ENCODE peak calls at places on chromosomes 5 and 9, in four cellular contexts. K is endothelial cell, Y is upper lobe of left lung, L is esophagus squamous epithelium. D is an unnamed sample.

GRCh38 chr5:102018279-102018678 is 277.8 kb downstream of the SLCO4C1 start:
- DNase-seq in K (no peak), L (no peak), Y (peak; percentile 2), D (no peak)

GRCh38 chr5:169695919-169696490 is 58.9 kb downstream of the DOCK2 start:
- DNase-seq in K (no peak), Y (no peak), L (no peak), D (no peak)

GRCh38 chr9:133691659-133692363 is 46.3 kb downstream of the SARDH start:
- DNase-seq in Y (no peak), L (no peak), K (no peak), D (no peak)

GRCh38 chr5:97735209-97735608 is 552.2 kb upstream of the RIOK2 start:
- DNase-seq in L (no peak), Y (no peak), K (no peak), D (no peak)

GRCh38 chr5:164296603-164297080 is 791.2 kb downstream of the MAT2B start:
- DNase-seq in K (peak; percentile 17), Y (no peak), L (no peak), D (no peak)

GRCh38 chr9:136903041-136903554 is 16.8 kb downstream of the TRAF2 start:
- DNase-seq in K (no peak), Y (no peak), L (no peak), D (no peak)

GRCh38 chr5:135031146-135031812 is 2.7 kb downstream of the PITX1 start:
- DNase-seq in L (no peak), K (no peak), Y (peak; percentile 82), D (no peak)

GRCh38 chr9:121038452-121039203 is 11.4 kb downstream of the C5 start:
- DNase-seq in L (no peak), K (no peak), Y (no peak), D (no peak)

GRCh38 chr9:84397822-84398221 is 57.3 kb upstream of the SLC28A3 start:
- DNase-seq in Y (no peak), L (no peak), K (peak; percentile 15), D (no peak)

DNA sequence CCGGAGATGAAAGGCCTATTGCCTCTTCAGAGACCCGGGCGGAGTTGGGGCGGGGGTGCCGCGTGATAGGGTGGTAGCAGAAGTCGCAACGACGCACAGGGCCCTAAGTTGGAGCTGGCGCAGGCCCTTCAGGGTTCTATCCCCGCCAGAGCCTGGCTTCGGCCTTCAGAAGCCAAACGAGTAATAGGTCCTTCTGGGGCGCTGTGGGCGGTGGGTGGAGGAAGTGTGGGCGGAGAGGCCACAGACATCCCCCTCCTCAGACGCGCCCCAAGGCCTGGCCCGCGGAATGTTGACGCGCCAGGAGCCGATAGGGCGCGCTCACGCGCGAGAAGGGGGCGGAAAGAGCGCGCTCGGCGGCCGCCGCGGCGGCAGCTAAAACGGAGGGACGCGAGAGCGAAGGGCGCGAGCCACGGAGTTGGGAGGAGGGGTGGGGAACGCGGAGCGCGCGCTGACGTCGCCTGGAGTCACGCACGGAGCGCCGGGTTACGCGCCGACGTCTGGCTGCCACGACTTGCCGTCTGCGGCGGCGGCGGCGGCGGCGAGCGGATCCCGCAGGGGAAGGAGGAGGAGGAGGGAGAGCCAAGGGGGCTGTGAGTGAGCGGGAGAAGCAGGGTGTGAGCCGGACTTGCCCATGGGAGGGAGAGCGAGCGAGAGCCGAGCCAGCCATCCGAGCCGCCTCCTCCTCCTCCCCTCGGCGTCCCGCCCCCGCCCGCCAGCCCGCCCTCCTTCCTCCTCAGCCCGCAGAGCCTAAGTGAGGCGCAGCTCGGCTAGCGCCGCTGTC is 6.4 kb upstream of the PURA start:
- DNase-seq in K (peak; percentile 85), L (peak; percentile 75), Y (peak; percentile 99), D (peak; percentile 94)
- TF ChIP-seq CTCF in K (no peak), L (no peak), Y (peak; percentile 55), D (peak; percentile 34)

DNA sequence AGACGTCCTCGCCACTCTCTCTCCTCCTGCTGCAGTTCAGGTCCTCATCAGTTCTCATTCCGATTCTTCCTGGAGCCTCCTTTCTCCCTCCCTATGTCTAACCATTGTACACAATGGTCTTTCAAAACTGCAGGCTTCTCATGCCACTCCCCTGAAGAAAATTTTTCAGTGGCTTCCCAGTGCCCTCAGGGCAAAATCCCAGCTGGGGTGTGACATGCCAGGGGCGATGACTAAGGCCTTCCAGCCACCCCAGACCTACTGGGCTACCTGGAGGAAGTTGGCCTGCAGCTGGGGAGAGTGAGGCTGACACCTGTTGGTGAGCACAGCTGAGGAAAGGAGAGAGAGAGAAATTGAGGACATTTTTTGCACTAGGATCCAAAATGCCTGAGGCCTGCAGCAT is 65.2 kb downstream of the SREK1 start:
- DNase-seq in Y (no peak), K (no peak), L (no peak), D (no peak)
- TF ChIP-seq CTCF in Y (no peak), K (no peak), L (no peak), D (no peak)

GRCh38 chr5:6302099-6302498 is 76.2 kb downstream of the MED10 start:
- DNase-seq in L (no peak), Y (no peak), K (no peak), D (no peak)
- TF ChIP-seq CTCF in L (no peak), Y (no peak), K (no peak), D (no peak)

GRCh38 chr9:9521033-9521779 is 1091.6 kb downstream of the PTPRD start:
- DNase-seq in L (no peak), Y (no peak), K (no peak), D (no peak)
- TF ChIP-seq CTCF in L (no peak), Y (no peak), K (no peak), D (no peak)

DNA sequence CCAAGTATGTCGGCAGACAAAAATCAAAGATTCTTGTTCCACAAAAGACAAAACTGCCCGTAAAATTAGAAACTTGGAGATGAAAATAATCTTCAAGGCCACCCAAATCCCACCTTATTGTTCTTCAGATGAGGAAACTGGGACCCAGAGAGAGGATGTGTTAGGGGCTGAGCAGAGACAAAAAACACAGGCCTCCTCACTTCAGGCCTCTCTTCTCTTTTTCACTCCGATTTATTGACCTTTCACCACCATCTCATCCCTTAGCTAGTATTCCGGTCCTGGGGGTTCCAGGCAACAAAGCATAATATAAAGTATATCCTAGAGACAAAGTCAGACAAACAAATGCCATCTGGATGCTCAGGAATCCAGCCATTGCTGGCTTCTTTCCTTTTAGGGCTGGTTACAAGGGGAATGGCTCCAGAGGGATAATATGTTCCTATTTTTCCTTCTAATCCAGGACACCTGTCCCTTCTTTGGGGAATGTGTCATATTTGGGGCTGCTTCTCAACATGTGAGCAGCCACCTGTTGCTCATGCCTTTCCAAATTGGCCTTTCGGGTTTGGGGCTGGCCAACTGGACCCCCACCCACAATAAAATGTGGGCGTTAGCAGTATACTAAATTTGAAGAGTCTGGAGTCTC is 42.2 kb upstream of the AFAP1L1 start:
- DNase-seq in Y (no peak), L (no peak), K (no peak), D (no peak)
- TF ChIP-seq CTCF in Y (no peak), L (no peak), K (no peak), D (peak; percentile 15)

GRCh38 chr5:41695920-41696582 is 174.2 kb downstream of the OXCT1 start:
- DNase-seq in Y (no peak), K (no peak), L (no peak), D (no peak)
- TF ChIP-seq CTCF in Y (no peak), K (no peak), L (no peak), D (peak; percentile 55)

DNA sequence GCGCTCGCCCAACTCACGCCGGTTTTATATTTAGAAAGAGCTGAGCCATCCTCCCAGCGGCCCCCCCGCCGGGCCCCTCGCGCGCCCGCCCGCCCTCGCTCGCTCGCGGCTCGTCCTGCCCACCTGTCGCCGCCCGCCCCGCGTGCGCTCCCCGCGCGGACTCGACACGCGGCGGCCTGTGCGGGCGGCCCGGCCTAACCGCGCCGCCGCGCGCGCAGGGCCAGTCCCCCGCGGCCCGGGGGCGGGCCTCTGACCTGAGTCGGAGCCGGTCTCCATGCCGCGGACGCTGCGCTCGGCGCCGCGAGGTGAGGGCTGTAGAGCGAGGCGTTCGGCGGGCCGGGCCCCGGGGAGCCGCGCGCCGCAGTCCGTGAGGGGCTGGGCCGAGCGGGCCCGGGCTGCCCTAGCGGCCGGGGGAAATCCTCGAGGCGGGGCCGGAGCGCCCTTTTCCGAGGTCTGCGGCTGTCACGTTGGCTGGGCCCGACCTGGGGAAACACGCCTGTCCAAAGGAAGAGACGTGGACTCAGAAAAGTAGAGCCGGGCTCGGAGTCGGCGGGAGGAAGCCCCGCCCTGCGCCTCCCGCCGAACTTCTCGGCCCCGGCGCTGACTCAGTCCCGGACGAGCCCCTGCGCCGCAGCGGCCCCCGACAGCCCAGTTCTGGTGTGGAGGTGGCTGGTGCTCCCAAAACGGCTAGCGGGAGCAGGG is at the start of gene ECPAS:
- DNase-seq in K (peak; percentile 74), L (peak; percentile 17), Y (peak; percentile 95), D (peak; percentile 82)
- TF ChIP-seq CTCF in K (no peak), L (no peak), Y (peak; percentile 15), D (no peak)

D was measured in type B pancreatic cell.